ENCODE peak calls at places on chromosomes 5 and 9, in five cellular contexts. One of them, this sample, is unnamed.

GRCh38 chr5:79346420-79346824 is 110.5 kb downstream of the JMY start:
- DNase-seq in IMR-90: peak; percentile 70
- DNase-seq in H1: no peak
- DNase-seq in neuronal stem cell: no peak
- DNase-seq in mesenchymal stem cell: peak; percentile 60
- DNase-seq in this sample: peak; percentile 30

GRCh38 chr9:95670122-95670521 is 153.4 kb upstream of the PTCH1 start:
- DNase-seq in IMR-90: no peak
- DNase-seq in H1: no peak
- DNase-seq in neuronal stem cell: no peak
- DNase-seq in mesenchymal stem cell: no peak
- DNase-seq in this sample: no peak

GRCh38 chr5:119282628-119283027 is 73.2 kb upstream of the TNFAIP8 start:
- DNase-seq in IMR-90: no peak
- DNase-seq in H1: no peak
- DNase-seq in neuronal stem cell: no peak
- DNase-seq in mesenchymal stem cell: no peak
- DNase-seq in this sample: no peak

GRCh38 chr5:59249726-59250125 is 643.8 kb downstream of the PDE4D start:
- DNase-seq in IMR-90: no peak
- DNase-seq in H1: no peak
- DNase-seq in neuronal stem cell: no peak
- DNase-seq in mesenchymal stem cell: no peak
- DNase-seq in this sample: no peak

GRCh38 chr5:34622046-34622435 is 34.1 kb upstream of the RAI14 start:
- DNase-seq in IMR-90: peak; percentile 36
- DNase-seq in H1: no peak
- DNase-seq in neuronal stem cell: no peak
- DNase-seq in mesenchymal stem cell: peak; percentile 35
- DNase-seq in this sample: no peak

GRCh38 chr5:10248378-10249260 is 1.1 kb downstream of the ATPSCKMT start:
- DNase-seq in IMR-90: no peak
- DNase-seq in H1: no peak
- DNase-seq in neuronal stem cell: no peak
- DNase-seq in mesenchymal stem cell: no peak
- DNase-seq in this sample: no peak

GRCh38 chr5:14906628-14907027 is 35.0 kb upstream of the ANKH start:
- DNase-seq in IMR-90: no peak
- DNase-seq in H1: no peak
- DNase-seq in neuronal stem cell: no peak
- DNase-seq in mesenchymal stem cell: no peak
- DNase-seq in this sample: no peak

GRCh38 chr9:115254781-115255180 is 136.8 kb upstream of the TNC start:
- DNase-seq in IMR-90: peak; percentile 53
- DNase-seq in H1: no peak
- DNase-seq in neuronal stem cell: no peak
- DNase-seq in mesenchymal stem cell: peak; percentile 77
- DNase-seq in this sample: no peak

GRCh38 chr5:41181691-41182564 is 31.4 kb downstream of the C6 start:
- DNase-seq in IMR-90: no peak
- DNase-seq in H1: no peak
- DNase-seq in neuronal stem cell: no peak
- DNase-seq in mesenchymal stem cell: no peak
- DNase-seq in this sample: peak; percentile 3

GRCh38 chr5:82129723-82130285 is 148.3 kb downstream of the RPS23 start:
- DNase-seq in IMR-90: no peak
- DNase-seq in H1: no peak
- DNase-seq in neuronal stem cell: no peak
- DNase-seq in mesenchymal stem cell: no peak
- DNase-seq in this sample: peak; percentile 80

GRCh38 chr5:93017854-93018253 is 563.2 kb downstream of the NR2F1-AS1 start:
- DNase-seq in IMR-90: peak; percentile 81
- DNase-seq in H1: no peak
- DNase-seq in neuronal stem cell: no peak
- DNase-seq in mesenchymal stem cell: peak; percentile 44
- DNase-seq in this sample: peak; percentile 1

GRCh38 chr9:116087751-116088194 is 65.8 kb upstream of the PAPPA start:
- DNase-seq in IMR-90: peak; percentile 85
- DNase-seq in H1: no peak
- DNase-seq in neuronal stem cell: no peak
- DNase-seq in mesenchymal stem cell: peak; percentile 72
- DNase-seq in this sample: peak; percentile 14

GRCh38 chr9:3468407-3469205 is 57.2 kb downstream of the RFX3 start:
- DNase-seq in IMR-90: no peak
- DNase-seq in H1: no peak
- DNase-seq in neuronal stem cell: no peak
- DNase-seq in mesenchymal stem cell: no peak
- DNase-seq in this sample: no peak

GRCh38 chr5:131303537-131303936 is 39.7 kb downstream of the CDC42SE2 start:
- DNase-seq in IMR-90: peak; percentile 74
- DNase-seq in H1: no peak
- DNase-seq in neuronal stem cell: no peak
- DNase-seq in mesenchymal stem cell: peak; percentile 30
- DNase-seq in this sample: no peak

GRCh38 chr9:114033397-114034103 is 44.5 kb downstream of the AMBP start:
- DNase-seq in IMR-90: no peak
- DNase-seq in H1: no peak
- DNase-seq in neuronal stem cell: peak; percentile 21
- DNase-seq in mesenchymal stem cell: peak; percentile 12
- DNase-seq in this sample: peak; percentile 42

GRCh38 chr9:69748304-69748703 is 11.5 kb downstream of the PTAR1 start:
- DNase-seq in IMR-90: no peak
- DNase-seq in H1: no peak
- DNase-seq in neuronal stem cell: no peak
- DNase-seq in mesenchymal stem cell: no peak
- DNase-seq in this sample: peak; percentile 53

GRCh38 chr9:82116538-82116937 is 128.0 kb downstream of the SPATA31D1 start:
- DNase-seq in IMR-90: no peak
- DNase-seq in H1: no peak
- DNase-seq in neuronal stem cell: no peak
- DNase-seq in mesenchymal stem cell: no peak
- DNase-seq in this sample: no peak

GRCh38 chr5:173826921-173827350 is 61.2 kb upstream of the CPEB4 start:
- DNase-seq in IMR-90: no peak
- DNase-seq in H1: no peak
- DNase-seq in neuronal stem cell: no peak
- DNase-seq in mesenchymal stem cell: no peak
- DNase-seq in this sample: no peak

GRCh38 chr5:142957528-142957927 is 187.4 kb downstream of the ARHGAP26 start:
- DNase-seq in IMR-90: no peak
- DNase-seq in H1: no peak
- DNase-seq in neuronal stem cell: no peak
- DNase-seq in mesenchymal stem cell: no peak
- DNase-seq in this sample: no peak

GRCh38 chr5:144332265-144332664 is 161.6 kb downstream of the KCTD16 start:
- DNase-seq in IMR-90: peak; percentile 6
- DNase-seq in H1: no peak
- DNase-seq in neuronal stem cell: no peak
- DNase-seq in mesenchymal stem cell: no peak
- DNase-seq in this sample: peak; percentile 66

GRCh38 chr9:119938871-119939270 is 569.6 kb upstream of the BRINP1 start:
- DNase-seq in IMR-90: no peak
- DNase-seq in H1: no peak
- DNase-seq in neuronal stem cell: no peak
- DNase-seq in mesenchymal stem cell: no peak
- DNase-seq in this sample: no peak

GRCh38 chr9:132187006-132187760 is 25.3 kb downstream of the NTNG2 start:
- DNase-seq in IMR-90: no peak
- DNase-seq in H1: no peak
- DNase-seq in neuronal stem cell: no peak
- DNase-seq in mesenchymal stem cell: no peak
- DNase-seq in this sample: peak; percentile 47

GRCh38 chr5:147966829-147967228 is 60.5 kb upstream of the C5orf46 start:
- DNase-seq in IMR-90: no peak
- DNase-seq in H1: no peak
- DNase-seq in neuronal stem cell: no peak
- DNase-seq in mesenchymal stem cell: no peak
- DNase-seq in this sample: no peak

GRCh38 chr5:144598451-144599068 is 427.9 kb downstream of the KCTD16 start:
- DNase-seq in IMR-90: no peak
- DNase-seq in H1: no peak
- DNase-seq in neuronal stem cell: no peak
- DNase-seq in mesenchymal stem cell: no peak
- DNase-seq in this sample: peak; percentile 64

GRCh38 chr5:45796959-45797553 is 100.9 kb upstream of the HCN1 start:
- DNase-seq in IMR-90: no peak
- DNase-seq in H1: no peak
- DNase-seq in neuronal stem cell: no peak
- DNase-seq in mesenchymal stem cell: no peak
- DNase-seq in this sample: peak; percentile 18

GRCh38 chr5:8581047-8581446 is 712.1 kb downstream of the MTRR start:
- DNase-seq in IMR-90: no peak
- DNase-seq in H1: no peak
- DNase-seq in neuronal stem cell: no peak
- DNase-seq in mesenchymal stem cell: no peak
- DNase-seq in this sample: no peak

GRCh38 chr5:142482207-142482606 is 157.4 kb upstream of the SPRY4 start:
- DNase-seq in IMR-90: no peak
- DNase-seq in H1: no peak
- DNase-seq in neuronal stem cell: no peak
- DNase-seq in mesenchymal stem cell: no peak
- DNase-seq in this sample: no peak

GRCh38 chr9:36151306-36152210 is 15.0 kb downstream of the GLIPR2 start:
- DNase-seq in IMR-90: peak; percentile 64
- DNase-seq in H1: no peak
- DNase-seq in neuronal stem cell: no peak
- DNase-seq in mesenchymal stem cell: peak; percentile 87
- DNase-seq in this sample: peak; percentile 57

GRCh38 chr5:163222982-163223381 is 214.4 kb upstream of the CCNG1 start:
- DNase-seq in IMR-90: no peak
- DNase-seq in H1: no peak
- DNase-seq in neuronal stem cell: no peak
- DNase-seq in mesenchymal stem cell: no peak
- DNase-seq in this sample: no peak

GRCh38 chr9:127715443-127716337 is at the start of the genes PTRH1 and TTC16:
- DNase-seq in IMR-90: peak; percentile 93
- DNase-seq in H1: peak; percentile 77
- DNase-seq in neuronal stem cell: peak; percentile 95
- DNase-seq in mesenchymal stem cell: peak; percentile 97
- DNase-seq in this sample: peak; percentile 98

GRCh38 chr9:127714916-127715442 is 484 bp downstream of the PTRH1 start:
- DNase-seq in IMR-90: no peak
- DNase-seq in H1: no peak
- DNase-seq in neuronal stem cell: no peak
- DNase-seq in mesenchymal stem cell: peak; percentile 22
- DNase-seq in this sample: no peak

GRCh38 chr9:127717766-127718165 is 1.9 kb downstream of the TTC16 start:
- DNase-seq in IMR-90: no peak
- DNase-seq in H1: no peak
- DNase-seq in neuronal stem cell: no peak
- DNase-seq in mesenchymal stem cell: no peak
- DNase-seq in this sample: no peak

GRCh38 chr9:127714020-127714835 is 1.2 kb downstream of the PTRH1 start:
- DNase-seq in IMR-90: no peak
- DNase-seq in H1: no peak
- DNase-seq in neuronal stem cell: no peak
- DNase-seq in mesenchymal stem cell: no peak
- DNase-seq in this sample: no peak

GRCh38 chr9:127716412-127716811 is 533 bp downstream of the TTC16 start:
- DNase-seq in IMR-90: no peak
- DNase-seq in H1: no peak
- DNase-seq in neuronal stem cell: no peak
- DNase-seq in mesenchymal stem cell: no peak
- DNase-seq in this sample: no peak
- H3K4me3 ChIP-seq in IMR-90: no peak overlapping the region
- H3K4me3 ChIP-seq in H1: peak overlapping the region; percentile 75
- H3K4me3 ChIP-seq in neuronal stem cell: peak overlapping the region; percentile 69
- H3K4me3 ChIP-seq in mesenchymal stem cell: no peak overlapping the region
- H3K4me3 ChIP-seq in this sample: no peak overlapping the region

GRCh38 chr5:74413403-74414060 is 227.0 kb downstream of the ENC1 start:
- DNase-seq in IMR-90: no peak
- DNase-seq in H1: no peak
- DNase-seq in neuronal stem cell: no peak
- DNase-seq in mesenchymal stem cell: no peak
- DNase-seq in this sample: no peak
- H3K4ac ChIP-seq in IMR-90: no peak overlapping the region
- H3K4ac ChIP-seq in H1: no peak overlapping the region
- H3K4ac ChIP-seq in neuronal stem cell: no peak overlapping the region
- H3K4ac ChIP-seq in mesenchymal stem cell: no peak overlapping the region
- H3K4ac ChIP-seq in this sample: peak overlapping the region; percentile 70

DNA sequence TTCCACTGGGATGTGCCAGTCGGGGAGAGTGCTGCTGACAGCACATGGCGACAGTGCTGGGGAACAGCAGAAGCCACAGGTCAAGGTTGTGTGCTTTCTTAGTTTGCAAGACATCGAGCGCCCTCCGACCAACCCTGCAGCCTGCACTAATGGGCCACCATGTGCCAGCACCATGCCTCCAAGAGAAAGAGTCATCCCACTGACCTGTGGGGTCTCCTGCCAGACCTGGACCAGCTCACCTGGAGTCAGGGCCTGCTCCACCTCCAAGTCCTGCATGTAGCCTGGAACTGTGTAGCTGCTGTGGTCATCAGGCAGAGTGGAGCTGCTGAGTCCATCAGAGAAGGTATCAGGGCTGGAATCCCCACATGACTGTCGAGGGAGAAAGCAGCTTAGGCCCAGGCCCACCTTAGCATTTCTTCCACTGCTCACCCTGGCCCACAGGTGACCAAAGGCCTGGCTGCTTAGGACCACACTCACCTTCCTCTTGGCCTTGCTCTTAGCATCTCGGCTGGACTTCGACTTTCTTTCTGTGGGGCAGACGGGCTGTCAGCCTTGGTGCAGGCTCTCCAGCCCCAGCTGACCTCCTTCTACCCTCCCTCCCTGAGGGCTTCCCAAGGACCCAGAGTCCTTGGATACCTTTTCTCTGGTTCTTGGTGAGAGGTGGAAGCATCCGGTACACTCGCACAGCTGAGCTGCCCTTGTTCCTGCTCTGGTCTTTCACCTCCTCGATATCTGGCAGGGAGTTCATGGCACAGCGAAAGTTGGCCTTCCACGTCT is 4.1 kb downstream of the IRF1 start:
- DNase-seq in IMR-90: no peak
- DNase-seq in H1: no peak
- DNase-seq in neuronal stem cell: no peak
- DNase-seq in mesenchymal stem cell: no peak
- DNase-seq in this sample: no peak
- H3K23ac ChIP-seq in IMR-90: no peak overlapping the region
- H3K23ac ChIP-seq in H1: no peak overlapping the region
- H3K23ac ChIP-seq in neuronal stem cell: no peak overlapping the region
- H3K23ac ChIP-seq in mesenchymal stem cell: no peak overlapping the region
- H3K23ac ChIP-seq in this sample: no peak overlapping the region

DNA sequence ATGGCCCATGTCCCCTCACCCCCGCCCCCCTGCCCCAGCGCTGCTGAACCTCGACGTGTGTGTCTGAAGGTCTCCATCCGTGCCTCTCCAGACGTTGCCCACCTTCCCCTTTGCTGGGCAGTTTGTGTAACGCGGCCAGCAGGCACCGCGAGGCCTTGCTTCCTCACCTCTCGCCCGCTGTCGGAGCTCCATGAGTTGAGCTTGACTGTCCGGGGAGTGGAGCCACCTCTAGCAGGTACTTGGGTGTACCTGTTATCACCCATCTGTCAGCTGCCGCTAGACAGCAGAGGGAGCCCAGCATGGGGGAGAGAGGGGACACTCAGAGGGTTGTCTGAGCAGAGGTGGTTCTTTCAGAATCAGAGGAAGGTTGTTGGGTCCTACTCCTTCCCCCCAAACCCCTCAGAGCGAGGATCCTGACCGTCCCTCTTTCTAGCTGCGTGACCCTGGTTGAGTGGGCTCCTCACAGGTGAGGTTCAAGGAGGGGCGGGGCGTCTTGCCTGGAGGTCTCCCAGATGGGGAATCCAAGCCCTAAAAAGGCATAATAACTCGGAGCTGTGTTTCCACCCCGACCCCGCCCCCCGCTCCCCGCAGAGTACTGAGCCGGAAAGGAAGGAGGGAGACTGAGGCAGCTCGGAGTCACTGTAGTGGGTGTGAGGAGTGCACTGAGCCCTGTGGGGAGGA is 184.8 kb downstream of the C9orf50 start:
- DNase-seq in IMR-90: no peak
- DNase-seq in H1: no peak
- DNase-seq in neuronal stem cell: no peak
- DNase-seq in mesenchymal stem cell: no peak
- DNase-seq in this sample: no peak
- H3K4me3 ChIP-seq in IMR-90: no peak overlapping the region
- H3K4me3 ChIP-seq in H1: peak overlapping the region; percentile 57
- H3K4me3 ChIP-seq in neuronal stem cell: no peak overlapping the region
- H3K4me3 ChIP-seq in mesenchymal stem cell: no peak overlapping the region
- H3K4me3 ChIP-seq in this sample: no peak overlapping the region